ENCODE peak calls at places on chromosome 18, in nine cellular contexts. One of them, this sample, is unnamed.

GRCh38 chr18:35616664-35617423 is 35.3 kb downstream of the GALNT1 start:
- DNase-seq in breast epithelium: no peak
- DNase-seq in WERI-Rb-1: no peak
- DNase-seq in tibial artery: no peak
- DNase-seq in mucosa of descending colon: peak; percentile 54
- DNase-seq in hepatocyte: peak; percentile 56
- DNase-seq in thoracic aorta: no peak
- DNase-seq in cardiac fibroblast: peak; percentile 94
- DNase-seq in left lung: peak; percentile 61
- DNase-seq in this sample: no peak

GRCh38 chr18:58213445-58213844 is 169.4 kb downstream of the NEDD4L start:
- DNase-seq in breast epithelium: no peak
- DNase-seq in WERI-Rb-1: no peak
- DNase-seq in tibial artery: no peak
- DNase-seq in mucosa of descending colon: no peak
- DNase-seq in hepatocyte: no peak
- DNase-seq in thoracic aorta: no peak
- DNase-seq in cardiac fibroblast: peak; percentile 89
- DNase-seq in left lung: no peak
- DNase-seq in this sample: no peak

GRCh38 chr18:36662000-36662399 is 166.8 kb downstream of the TPGS2 start:
- DNase-seq in breast epithelium: no peak
- DNase-seq in WERI-Rb-1: peak; percentile 61
- DNase-seq in tibial artery: no peak
- DNase-seq in mucosa of descending colon: no peak
- DNase-seq in hepatocyte: peak; percentile 21
- DNase-seq in thoracic aorta: no peak
- DNase-seq in cardiac fibroblast: peak; percentile 25
- DNase-seq in left lung: no peak
- DNase-seq in this sample: no peak

GRCh38 chr18:79935499-79935898 is 16.0 kb downstream of the SLC66A2 start:
- DNase-seq in breast epithelium: no peak
- DNase-seq in WERI-Rb-1: peak; percentile 7
- DNase-seq in tibial artery: peak; percentile 23
- DNase-seq in mucosa of descending colon: peak; percentile 26
- DNase-seq in hepatocyte: no peak
- DNase-seq in thoracic aorta: no peak
- DNase-seq in cardiac fibroblast: no peak
- DNase-seq in left lung: peak; percentile 37
- DNase-seq in this sample: no peak

GRCh38 chr18:25289040-25289631 is 62.8 kb downstream of the ZNF521 start:
- DNase-seq in breast epithelium: no peak
- DNase-seq in WERI-Rb-1: no peak
- DNase-seq in tibial artery: no peak
- DNase-seq in mucosa of descending colon: no peak
- DNase-seq in hepatocyte: peak; percentile 28
- DNase-seq in thoracic aorta: no peak
- DNase-seq in cardiac fibroblast: peak; percentile 94
- DNase-seq in left lung: no peak
- DNase-seq in this sample: no peak

GRCh38 chr18:40055262-40055661 is 1899.8 kb upstream of the PIK3C3 start:
- DNase-seq in breast epithelium: no peak
- DNase-seq in WERI-Rb-1: no peak
- DNase-seq in tibial artery: no peak
- DNase-seq in mucosa of descending colon: no peak
- DNase-seq in hepatocyte: no peak
- DNase-seq in thoracic aorta: no peak
- DNase-seq in cardiac fibroblast: no peak
- DNase-seq in left lung: no peak
- DNase-seq in this sample: no peak

GRCh38 chr18:77114564-77115391 is 17.8 kb downstream of the MBP start:
- DNase-seq in breast epithelium: peak; percentile 64
- DNase-seq in WERI-Rb-1: no peak
- DNase-seq in tibial artery: peak; percentile 96
- DNase-seq in mucosa of descending colon: peak; percentile 86
- DNase-seq in hepatocyte: peak; percentile 88
- DNase-seq in thoracic aorta: peak; percentile 63
- DNase-seq in cardiac fibroblast: peak; percentile 85
- DNase-seq in left lung: peak; percentile 95
- DNase-seq in this sample: peak; percentile 44

GRCh38 chr18:64017870-64018269 is 48.0 kb downstream of the SERPINB8 start:
- DNase-seq in breast epithelium: no peak
- DNase-seq in WERI-Rb-1: no peak
- DNase-seq in tibial artery: no peak
- DNase-seq in mucosa of descending colon: no peak
- DNase-seq in hepatocyte: peak; percentile 46
- DNase-seq in thoracic aorta: no peak
- DNase-seq in cardiac fibroblast: peak; percentile 47
- DNase-seq in left lung: no peak
- DNase-seq in this sample: peak; percentile 4

GRCh38 chr18:13448028-13448795 is 229.7 kb downstream of the LDLRAD4 start:
- DNase-seq in breast epithelium: no peak
- DNase-seq in WERI-Rb-1: peak; percentile 17
- DNase-seq in tibial artery: peak; percentile 48
- DNase-seq in mucosa of descending colon: no peak
- DNase-seq in hepatocyte: no peak
- DNase-seq in thoracic aorta: no peak
- DNase-seq in cardiac fibroblast: no peak
- DNase-seq in left lung: no peak
- DNase-seq in this sample: no peak

GRCh38 chr18:13447621-13448020 is 229.1 kb downstream of the LDLRAD4 start:
- DNase-seq in breast epithelium: no peak
- DNase-seq in WERI-Rb-1: peak; percentile 91
- DNase-seq in tibial artery: peak; percentile 85
- DNase-seq in mucosa of descending colon: no peak
- DNase-seq in hepatocyte: peak; percentile 77
- DNase-seq in thoracic aorta: no peak
- DNase-seq in cardiac fibroblast: peak; percentile 45
- DNase-seq in left lung: no peak
- DNase-seq in this sample: no peak

GRCh38 chr18:13445241-13445897 is 226.8 kb downstream of the LDLRAD4 start:
- DNase-seq in breast epithelium: no peak
- DNase-seq in WERI-Rb-1: no peak
- DNase-seq in tibial artery: peak; percentile 17
- DNase-seq in mucosa of descending colon: no peak
- DNase-seq in hepatocyte: no peak
- DNase-seq in thoracic aorta: no peak
- DNase-seq in cardiac fibroblast: no peak
- DNase-seq in left lung: no peak
- DNase-seq in this sample: no peak

GRCh38 chr18:13446024-13446423 is 227.5 kb downstream of the LDLRAD4 start:
- DNase-seq in breast epithelium: no peak
- DNase-seq in WERI-Rb-1: no peak
- DNase-seq in tibial artery: peak; percentile 41
- DNase-seq in mucosa of descending colon: no peak
- DNase-seq in hepatocyte: no peak
- DNase-seq in thoracic aorta: no peak
- DNase-seq in cardiac fibroblast: no peak
- DNase-seq in left lung: no peak
- DNase-seq in this sample: no peak

DNA sequence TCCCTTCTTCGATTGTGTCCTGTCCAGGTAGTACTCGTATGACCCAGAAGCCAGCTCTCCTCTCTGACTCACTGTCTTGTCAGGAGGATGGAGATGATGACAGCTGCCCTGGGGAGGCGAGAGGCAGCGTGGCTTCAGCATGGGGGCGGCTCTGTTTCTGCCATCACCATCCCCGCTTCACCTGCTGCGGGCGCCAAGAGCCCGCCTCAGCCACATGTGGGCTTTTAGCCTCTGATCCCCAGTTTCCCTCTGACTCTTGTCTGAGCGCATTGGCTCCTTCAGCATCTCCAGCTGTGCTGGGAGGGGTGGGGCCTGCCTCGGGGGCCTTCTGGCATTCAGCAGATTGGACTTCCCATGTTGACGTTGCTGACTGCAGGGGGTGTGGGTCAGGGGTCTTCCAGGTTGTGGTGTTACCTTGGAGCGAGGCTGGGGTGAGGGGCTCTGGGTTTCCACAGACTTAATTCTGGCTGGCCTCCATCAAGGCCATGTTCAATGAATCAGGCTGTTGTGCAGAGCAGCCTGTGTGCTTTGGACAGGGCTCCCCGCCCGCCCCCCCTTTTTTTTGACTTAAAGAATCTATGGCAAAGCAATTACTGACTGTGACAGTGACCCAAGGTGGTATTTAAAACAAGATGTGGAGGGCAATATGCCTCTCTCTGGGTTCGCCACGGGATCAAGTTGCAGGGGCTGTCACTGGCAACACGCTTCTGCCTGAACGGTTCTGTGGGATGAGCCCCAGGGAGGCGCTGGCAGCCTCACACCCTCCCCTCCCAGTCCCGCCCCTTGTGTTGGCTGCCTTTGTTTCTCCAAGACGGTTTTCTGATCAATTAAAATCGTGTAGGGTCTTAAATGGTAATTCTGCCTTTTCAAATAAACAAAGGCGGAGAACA is 228.3 kb downstream of the LDLRAD4 start:
- DNase-seq in breast epithelium: no peak
- DNase-seq in WERI-Rb-1: no peak
- DNase-seq in tibial artery: peak; percentile 63
- DNase-seq in mucosa of descending colon: no peak
- DNase-seq in hepatocyte: no peak
- DNase-seq in thoracic aorta: no peak
- DNase-seq in cardiac fibroblast: no peak
- DNase-seq in left lung: no peak
- DNase-seq in this sample: no peak
- TF ChIP-seq CTCF in breast epithelium: no peak
- TF ChIP-seq CTCF in WERI-Rb-1: no peak
- TF ChIP-seq CTCF in tibial artery: no peak
- TF ChIP-seq CTCF in mucosa of descending colon: no peak
- TF ChIP-seq CTCF in hepatocyte: no peak
- TF ChIP-seq CTCF in thoracic aorta: no peak
- TF ChIP-seq CTCF in cardiac fibroblast: no peak
- TF ChIP-seq CTCF in left lung: no peak
- TF ChIP-seq CTCF in this sample: no peak

GRCh38 chr18:74455386-74455785 is 1.7 kb downstream of the DIPK1C start:
- DNase-seq in breast epithelium: no peak
- DNase-seq in WERI-Rb-1: no peak
- DNase-seq in tibial artery: no peak
- DNase-seq in mucosa of descending colon: no peak
- DNase-seq in hepatocyte: no peak
- DNase-seq in thoracic aorta: no peak
- DNase-seq in cardiac fibroblast: no peak
- DNase-seq in left lung: no peak
- DNase-seq in this sample: no peak

GRCh38 chr18:74456017-74456408 is 1.1 kb downstream of the DIPK1C start:
- DNase-seq in breast epithelium: no peak
- DNase-seq in WERI-Rb-1: no peak
- DNase-seq in tibial artery: no peak
- DNase-seq in mucosa of descending colon: no peak
- DNase-seq in hepatocyte: no peak
- DNase-seq in thoracic aorta: no peak
- DNase-seq in cardiac fibroblast: no peak
- DNase-seq in left lung: no peak
- DNase-seq in this sample: no peak

GRCh38 chr18:74453011-74453571 is 4.0 kb downstream of the DIPK1C start:
- DNase-seq in breast epithelium: no peak
- DNase-seq in WERI-Rb-1: no peak
- DNase-seq in tibial artery: no peak
- DNase-seq in mucosa of descending colon: no peak
- DNase-seq in hepatocyte: no peak
- DNase-seq in thoracic aorta: no peak
- DNase-seq in cardiac fibroblast: no peak
- DNase-seq in left lung: no peak
- DNase-seq in this sample: no peak

GRCh38 chr18:74453642-74454198 is 3.4 kb downstream of the DIPK1C start:
- DNase-seq in breast epithelium: no peak
- DNase-seq in WERI-Rb-1: no peak
- DNase-seq in tibial artery: no peak
- DNase-seq in mucosa of descending colon: no peak
- DNase-seq in hepatocyte: no peak
- DNase-seq in thoracic aorta: no peak
- DNase-seq in cardiac fibroblast: no peak
- DNase-seq in left lung: no peak
- DNase-seq in this sample: no peak

DNA sequence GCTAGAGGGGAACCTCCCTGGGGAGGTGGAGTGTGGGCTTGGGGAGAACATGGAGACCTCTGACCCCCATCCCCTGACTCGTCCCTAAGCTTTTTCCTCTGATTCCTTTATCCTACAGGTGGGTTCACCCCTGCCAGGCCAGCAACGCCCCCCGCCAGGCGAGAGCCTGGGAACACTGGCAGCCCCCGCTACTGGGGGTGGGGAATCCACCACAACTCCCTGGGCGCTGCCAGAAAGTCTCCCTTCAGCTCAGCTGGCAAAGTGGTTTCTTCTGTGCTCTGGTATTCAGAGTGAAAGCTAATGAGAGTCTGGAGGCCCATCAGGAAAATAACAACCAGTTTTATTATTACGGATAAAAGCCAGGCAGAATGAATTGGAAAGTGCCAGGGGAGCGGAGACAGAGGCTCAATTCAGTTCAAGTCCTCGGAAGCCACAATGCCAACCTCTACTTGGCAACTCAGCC is 2.8 kb downstream of the DIPK1C start:
- DNase-seq in breast epithelium: no peak
- DNase-seq in WERI-Rb-1: no peak
- DNase-seq in tibial artery: no peak
- DNase-seq in mucosa of descending colon: no peak
- DNase-seq in hepatocyte: no peak
- DNase-seq in thoracic aorta: no peak
- DNase-seq in cardiac fibroblast: no peak
- DNase-seq in left lung: no peak
- DNase-seq in this sample: no peak
- H3K4me3 ChIP-seq in breast epithelium: no peak overlapping the region
- H3K4me3 ChIP-seq in WERI-Rb-1: no peak overlapping the region
- H3K4me3 ChIP-seq in tibial artery: no peak overlapping the region
- H3K4me3 ChIP-seq in mucosa of descending colon: no peak overlapping the region
- H3K4me3 ChIP-seq in hepatocyte: no peak overlapping the region
- H3K4me3 ChIP-seq in thoracic aorta: no peak overlapping the region
- H3K4me3 ChIP-seq in cardiac fibroblast: no peak overlapping the region
- H3K4me3 ChIP-seq in left lung: no peak overlapping the region
- H3K4me3 ChIP-seq in this sample: no peak overlapping the region

GRCh38 chr18:13890962-13891361 is 24.4 kb downstream of the MC2R start:
- DNase-seq in breast epithelium: no peak
- DNase-seq in WERI-Rb-1: no peak
- DNase-seq in tibial artery: no peak
- DNase-seq in mucosa of descending colon: no peak
- DNase-seq in hepatocyte: no peak
- DNase-seq in thoracic aorta: no peak
- DNase-seq in cardiac fibroblast: no peak
- DNase-seq in left lung: no peak
- DNase-seq in this sample: no peak

GRCh38 chr18:13892098-13892497 is 23.2 kb downstream of the MC2R start:
- DNase-seq in breast epithelium: no peak
- DNase-seq in WERI-Rb-1: no peak
- DNase-seq in tibial artery: no peak
- DNase-seq in mucosa of descending colon: no peak
- DNase-seq in hepatocyte: no peak
- DNase-seq in thoracic aorta: no peak
- DNase-seq in cardiac fibroblast: no peak
- DNase-seq in left lung: no peak
- DNase-seq in this sample: no peak

GRCh38 chr18:13889661-13890060 is 25.7 kb downstream of the MC2R start:
- DNase-seq in breast epithelium: no peak
- DNase-seq in WERI-Rb-1: no peak
- DNase-seq in tibial artery: no peak
- DNase-seq in mucosa of descending colon: no peak
- DNase-seq in hepatocyte: peak; percentile 64
- DNase-seq in thoracic aorta: no peak
- DNase-seq in cardiac fibroblast: peak; percentile 8
- DNase-seq in left lung: no peak
- DNase-seq in this sample: no peak

GRCh38 chr18:13895505-13896033 is 19.8 kb downstream of the MC2R start:
- DNase-seq in breast epithelium: no peak
- DNase-seq in WERI-Rb-1: no peak
- DNase-seq in tibial artery: no peak
- DNase-seq in mucosa of descending colon: no peak
- DNase-seq in hepatocyte: no peak
- DNase-seq in thoracic aorta: no peak
- DNase-seq in cardiac fibroblast: no peak
- DNase-seq in left lung: no peak
- DNase-seq in this sample: no peak

DNA sequence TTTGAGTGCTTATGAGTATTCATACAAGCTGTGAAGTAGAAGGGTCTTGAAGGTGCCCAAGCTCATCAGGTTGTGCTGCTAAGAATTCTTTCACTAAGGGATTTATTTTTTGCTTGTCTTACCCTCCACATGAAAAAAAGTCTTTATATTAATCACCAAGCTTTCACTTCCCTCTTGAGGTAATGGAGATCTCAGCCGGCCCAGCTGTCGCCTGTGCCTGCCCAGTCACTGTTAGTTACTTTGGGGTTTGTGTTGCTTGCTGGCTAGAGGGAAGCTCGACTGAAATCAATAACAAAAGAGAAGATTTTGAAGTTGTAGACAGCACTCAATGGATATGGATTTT is 21.9 kb downstream of the MC2R start:
- DNase-seq in breast epithelium: no peak
- DNase-seq in WERI-Rb-1: no peak
- DNase-seq in tibial artery: no peak
- DNase-seq in mucosa of descending colon: no peak
- DNase-seq in hepatocyte: no peak
- DNase-seq in thoracic aorta: no peak
- DNase-seq in cardiac fibroblast: no peak
- DNase-seq in left lung: no peak
- DNase-seq in this sample: no peak
- TF ChIP-seq CTCF in breast epithelium: no peak
- TF ChIP-seq CTCF in WERI-Rb-1: no peak
- TF ChIP-seq CTCF in tibial artery: no peak
- TF ChIP-seq CTCF in mucosa of descending colon: no peak
- TF ChIP-seq CTCF in hepatocyte: no peak
- TF ChIP-seq CTCF in thoracic aorta: no peak
- TF ChIP-seq CTCF in cardiac fibroblast: no peak
- TF ChIP-seq CTCF in left lung: no peak
- TF ChIP-seq CTCF in this sample: no peak

DNA sequence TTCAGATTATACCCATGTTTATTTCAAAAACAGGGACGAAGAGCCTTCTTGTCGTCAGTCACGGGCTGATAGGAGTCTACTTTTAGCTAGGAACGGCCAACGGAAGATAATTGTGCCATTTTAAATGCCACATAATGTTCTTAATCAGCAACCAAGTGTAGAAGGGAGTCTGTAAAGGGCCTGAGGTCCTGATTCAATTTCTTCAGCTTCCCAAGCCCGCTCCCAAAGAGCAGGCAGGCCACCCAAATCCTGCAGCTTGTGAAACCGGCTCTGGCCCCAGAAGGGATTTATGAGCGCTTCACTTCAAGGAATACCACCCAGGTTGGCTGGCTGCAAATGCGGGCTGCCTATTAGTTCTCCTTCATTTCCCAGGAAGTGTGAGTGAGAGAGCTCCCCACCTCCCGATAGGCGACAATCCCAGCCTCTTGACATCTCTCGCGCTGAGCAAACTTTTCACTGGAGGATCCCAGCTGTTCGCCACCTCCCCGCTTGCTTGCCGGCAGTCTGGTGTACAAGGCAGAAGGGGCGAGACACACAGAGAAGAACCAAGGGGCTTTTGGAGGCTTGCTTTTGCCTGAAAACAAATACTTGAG is 272.9 kb downstream of the CDH20 start:
- DNase-seq in breast epithelium: no peak
- DNase-seq in WERI-Rb-1: peak; percentile 17
- DNase-seq in tibial artery: no peak
- DNase-seq in mucosa of descending colon: no peak
- DNase-seq in hepatocyte: peak; percentile 44
- DNase-seq in thoracic aorta: no peak
- DNase-seq in cardiac fibroblast: peak; percentile 54
- DNase-seq in left lung: no peak
- DNase-seq in this sample: no peak
- H3K4me3 ChIP-seq in breast epithelium: peak overlapping the region; percentile 30
- H3K4me3 ChIP-seq in WERI-Rb-1: no peak overlapping the region
- H3K4me3 ChIP-seq in tibial artery: peak overlapping the region; percentile 0
- H3K4me3 ChIP-seq in mucosa of descending colon: no peak overlapping the region
- H3K4me3 ChIP-seq in hepatocyte: peak overlapping the region; percentile 10
- H3K4me3 ChIP-seq in thoracic aorta: peak overlapping the region; percentile 66
- H3K4me3 ChIP-seq in cardiac fibroblast: peak overlapping the region; percentile 22
- H3K4me3 ChIP-seq in left lung: no peak overlapping the region
- H3K4me3 ChIP-seq in this sample: no peak overlapping the region